ENCODE peak calls at places on chromosomes 7 and 10, in four cellular contexts. One of them, this sample, is unnamed.

GRCh38 chr7:130127404-130128395 is 57.4 kb downstream of the KLHDC10 start:
- DNase-seq in OCI-LY7: no peak
- DNase-seq in CD8-positive, alpha-beta T cell: no peak
- DNase-seq in tibial artery: no peak
- DNase-seq in this sample: no peak

GRCh38 chr10:92387289-92387940 is 96.4 kb downstream of the MARCHF5 start:
- DNase-seq in OCI-LY7: peak; percentile 58
- DNase-seq in CD8-positive, alpha-beta T cell: no peak
- DNase-seq in tibial artery: no peak
- DNase-seq in this sample: peak; percentile 16

GRCh38 chr7:137546671-137547070 is 203.1 kb upstream of the PTN start:
- DNase-seq in OCI-LY7: no peak
- DNase-seq in CD8-positive, alpha-beta T cell: no peak
- DNase-seq in tibial artery: no peak
- DNase-seq in this sample: no peak

GRCh38 chr10:20144268-20144667 is 328.0 kb downstream of the PLXDC2 start:
- DNase-seq in OCI-LY7: no peak
- DNase-seq in CD8-positive, alpha-beta T cell: no peak
- DNase-seq in tibial artery: no peak
- DNase-seq in this sample: no peak

GRCh38 chr10:8978100-8978499 is 923.6 kb downstream of the GATA3 start:
- DNase-seq in OCI-LY7: no peak
- DNase-seq in CD8-positive, alpha-beta T cell: no peak
- DNase-seq in tibial artery: no peak
- DNase-seq in this sample: no peak

GRCh38 chr10:61942997-61943457 is 41.5 kb downstream of the ARID5B start:
- DNase-seq in OCI-LY7: no peak
- DNase-seq in CD8-positive, alpha-beta T cell: no peak
- DNase-seq in tibial artery: no peak
- DNase-seq in this sample: no peak

GRCh38 chr10:60237977-60238376 is 151.7 kb downstream of the ANK3 start:
- DNase-seq in OCI-LY7: peak; percentile 31
- DNase-seq in CD8-positive, alpha-beta T cell: no peak
- DNase-seq in tibial artery: no peak
- DNase-seq in this sample: no peak

GRCh38 chr7:149621776-149622175 is 124.2 kb upstream of the ZNF746 start:
- DNase-seq in OCI-LY7: no peak
- DNase-seq in CD8-positive, alpha-beta T cell: no peak
- DNase-seq in tibial artery: no peak
- DNase-seq in this sample: no peak

GRCh38 chr10:74213571-74214162 is 62.6 kb downstream of the ADK start:
- DNase-seq in OCI-LY7: peak; percentile 40
- DNase-seq in CD8-positive, alpha-beta T cell: peak; percentile 24
- DNase-seq in tibial artery: no peak
- DNase-seq in this sample: no peak

GRCh38 chr7:8210845-8211724 is 50.9 kb downstream of the ICA1 start:
- DNase-seq in OCI-LY7: no peak
- DNase-seq in CD8-positive, alpha-beta T cell: no peak
- DNase-seq in tibial artery: no peak
- DNase-seq in this sample: no peak

GRCh38 chr10:116836902-116837513 is 12.3 kb upstream of the ENO4 start:
- DNase-seq in OCI-LY7: no peak
- DNase-seq in CD8-positive, alpha-beta T cell: no peak
- DNase-seq in tibial artery: no peak
- DNase-seq in this sample: no peak

GRCh38 chr7:7848245-7848644 is 120.4 kb upstream of the GLCCI1 start:
- DNase-seq in OCI-LY7: no peak
- DNase-seq in CD8-positive, alpha-beta T cell: no peak
- DNase-seq in tibial artery: no peak
- DNase-seq in this sample: no peak

GRCh38 chr7:155919400-155920067 is 107.3 kb upstream of the SHH start:
- DNase-seq in OCI-LY7: no peak
- DNase-seq in CD8-positive, alpha-beta T cell: no peak
- DNase-seq in tibial artery: no peak
- DNase-seq in this sample: no peak

GRCh38 chr10:70381491-70382421 is 669 bp downstream of the LRRC20 start:
- DNase-seq in OCI-LY7: peak; percentile 48
- DNase-seq in CD8-positive, alpha-beta T cell: peak; percentile 20
- DNase-seq in tibial artery: peak; percentile 72
- DNase-seq in this sample: no peak

GRCh38 chr10:116783011-116783655 is 40.8 kb upstream of the HSPA12A start:
- DNase-seq in OCI-LY7: no peak
- DNase-seq in CD8-positive, alpha-beta T cell: no peak
- DNase-seq in tibial artery: no peak
- DNase-seq in this sample: no peak

GRCh38 chr10:23051855-23052309 is 43.5 kb upstream of the MSRB2 start:
- DNase-seq in OCI-LY7: no peak
- DNase-seq in CD8-positive, alpha-beta T cell: no peak
- DNase-seq in tibial artery: no peak
- DNase-seq in this sample: no peak

GRCh38 chr10:78374331-78375028 is 340.8 kb downstream of the RPS24 start:
- DNase-seq in OCI-LY7: no peak
- DNase-seq in CD8-positive, alpha-beta T cell: no peak
- DNase-seq in tibial artery: no peak
- DNase-seq in this sample: no peak

GRCh38 chr7:156473476-156474240 is 166.9 kb upstream of the RNF32 start:
- DNase-seq in OCI-LY7: peak; percentile 42
- DNase-seq in CD8-positive, alpha-beta T cell: no peak
- DNase-seq in tibial artery: no peak
- DNase-seq in this sample: no peak

GRCh38 chr7:140035400-140036223 is 27.1 kb downstream of the PARP12 start:
- DNase-seq in OCI-LY7: no peak
- DNase-seq in CD8-positive, alpha-beta T cell: no peak
- DNase-seq in tibial artery: no peak
- DNase-seq in this sample: peak; percentile 18

GRCh38 chr10:21172774-21173432 is 275.8 kb upstream of the NEBL start:
- DNase-seq in OCI-LY7: no peak
- DNase-seq in CD8-positive, alpha-beta T cell: no peak
- DNase-seq in tibial artery: no peak
- DNase-seq in this sample: no peak

GRCh38 chr10:117186832-117187615 is 10.3 kb upstream of the KCNK18 start:
- DNase-seq in OCI-LY7: peak; percentile 53
- DNase-seq in CD8-positive, alpha-beta T cell: no peak
- DNase-seq in tibial artery: no peak
- DNase-seq in this sample: no peak

GRCh38 chr7:22427122-22427503 is 70.2 kb upstream of the RAPGEF5 start:
- DNase-seq in OCI-LY7: no peak
- DNase-seq in CD8-positive, alpha-beta T cell: no peak
- DNase-seq in tibial artery: no peak
- DNase-seq in this sample: no peak

GRCh38 chr10:101224910-101225823 is 4.1 kb downstream of the LBX1 start:
- DNase-seq in OCI-LY7: no peak
- DNase-seq in CD8-positive, alpha-beta T cell: no peak
- DNase-seq in tibial artery: no peak
- DNase-seq in this sample: no peak

GRCh38 chr10:100980327-100981110 is 6.8 kb downstream of the MRPL43 start:
- DNase-seq in OCI-LY7: no peak
- DNase-seq in CD8-positive, alpha-beta T cell: no peak
- DNase-seq in tibial artery: peak; percentile 38
- DNase-seq in this sample: no peak

GRCh38 chr10:124251317-124251716 is 157.9 kb upstream of the CHST15 start:
- DNase-seq in OCI-LY7: no peak
- DNase-seq in CD8-positive, alpha-beta T cell: no peak
- DNase-seq in tibial artery: no peak
- DNase-seq in this sample: no peak
- H3K27ac ChIP-seq in OCI-LY7: no peak overlapping the region
- H3K27ac ChIP-seq in CD8-positive, alpha-beta T cell: no peak overlapping the region
- H3K27ac ChIP-seq in tibial artery: no peak overlapping the region
- H3K27ac ChIP-seq in this sample: no peak overlapping the region

GRCh38 chr7:65503434-65504152 is 129.9 kb downstream of the ZNF92 start:
- DNase-seq in OCI-LY7: peak; percentile 35
- DNase-seq in CD8-positive, alpha-beta T cell: no peak
- DNase-seq in tibial artery: no peak
- DNase-seq in this sample: no peak

GRCh38 chr7:65509368-65510186 is 135.9 kb downstream of the ZNF92 start:
- DNase-seq in OCI-LY7: peak; percentile 78
- DNase-seq in CD8-positive, alpha-beta T cell: peak; percentile 1
- DNase-seq in tibial artery: no peak
- DNase-seq in this sample: no peak
- H3K4me3 ChIP-seq in OCI-LY7: peak overlapping the region; percentile 79
- H3K4me3 ChIP-seq in CD8-positive, alpha-beta T cell: peak overlapping the region; percentile 49
- H3K4me3 ChIP-seq in tibial artery: peak overlapping the region; percentile 51
- H3K4me3 ChIP-seq in this sample: peak overlapping the region; percentile 13

DNA sequence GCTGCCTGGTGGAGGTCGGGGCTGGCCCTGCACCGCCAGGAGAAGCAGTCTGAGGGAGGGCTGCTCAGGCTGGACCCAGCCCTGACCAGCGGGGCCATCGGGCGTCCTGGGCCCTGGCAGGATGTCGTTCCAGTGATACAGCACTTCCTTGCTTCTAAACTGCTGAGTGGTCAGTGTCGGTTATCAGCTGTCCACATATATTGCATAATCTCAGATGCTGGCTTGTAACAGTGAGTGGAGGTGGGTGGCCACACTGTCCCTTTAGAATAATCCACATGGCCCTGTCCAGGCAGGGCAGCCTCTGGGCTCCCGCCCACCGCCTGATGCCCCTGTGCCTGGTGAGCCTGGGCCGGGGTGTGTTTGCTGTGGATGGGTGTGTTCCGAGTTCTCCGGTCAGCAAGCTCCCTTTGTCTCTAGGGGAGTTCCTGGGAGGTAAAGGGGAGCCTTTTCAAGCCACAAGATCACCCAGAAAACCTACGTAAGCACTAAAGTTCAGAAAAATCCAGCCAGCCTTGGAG is 86.1 kb downstream of the LHPP start:
- DNase-seq in OCI-LY7: no peak
- DNase-seq in CD8-positive, alpha-beta T cell: no peak
- DNase-seq in tibial artery: no peak
- DNase-seq in this sample: no peak
- H3K27ac ChIP-seq in OCI-LY7: peak overlapping the region; percentile 98
- H3K27ac ChIP-seq in CD8-positive, alpha-beta T cell: no peak overlapping the region
- H3K27ac ChIP-seq in tibial artery: no peak overlapping the region
- H3K27ac ChIP-seq in this sample: no peak overlapping the region

GRCh38 chr7:81685263-81685868 is 84.5 kb downstream of the HGF start:
- DNase-seq in OCI-LY7: no peak
- DNase-seq in CD8-positive, alpha-beta T cell: no peak
- DNase-seq in tibial artery: no peak
- DNase-seq in this sample: no peak

GRCh38 chr7:81690251-81690650 is 79.6 kb downstream of the HGF start:
- DNase-seq in OCI-LY7: no peak
- DNase-seq in CD8-positive, alpha-beta T cell: no peak
- DNase-seq in tibial artery: no peak
- DNase-seq in this sample: no peak

GRCh38 chr7:81688622-81689411 is 81.0 kb downstream of the HGF start:
- DNase-seq in OCI-LY7: no peak
- DNase-seq in CD8-positive, alpha-beta T cell: no peak
- DNase-seq in tibial artery: no peak
- DNase-seq in this sample: no peak

GRCh38 chr7:81684513-81685262 is 85.2 kb downstream of the HGF start:
- DNase-seq in OCI-LY7: no peak
- DNase-seq in CD8-positive, alpha-beta T cell: no peak
- DNase-seq in tibial artery: peak; percentile 98
- DNase-seq in this sample: peak; percentile 100

GRCh38 chr7:81687062-81687461 is 82.8 kb downstream of the HGF start:
- DNase-seq in OCI-LY7: no peak
- DNase-seq in CD8-positive, alpha-beta T cell: no peak
- DNase-seq in tibial artery: no peak
- DNase-seq in this sample: no peak
- H3K4me3 ChIP-seq in OCI-LY7: no peak overlapping the region
- H3K4me3 ChIP-seq in CD8-positive, alpha-beta T cell: no peak overlapping the region
- H3K4me3 ChIP-seq in tibial artery: no peak overlapping the region
- H3K4me3 ChIP-seq in this sample: no peak overlapping the region